ENCODE peak calls at places on chromosomes 12 and 14, in four cellular contexts. One of them, this sample, is unnamed.

GRCh38 chr14:21275261-21275858 is 4.5 kb upstream of the RPGRIP1 start:
- DNase-seq in CD8-positive, alpha-beta memory T cell: no peak
- DNase-seq in tibial artery: no peak
- DNase-seq in naive thymus-derived CD4-positive, alpha-beta T cell: no peak
- DNase-seq in this sample: no peak

GRCh38 chr12:2615665-2616387 is 178.9 kb upstream of the FKBP4 start:
- DNase-seq in CD8-positive, alpha-beta memory T cell: no peak
- DNase-seq in tibial artery: no peak
- DNase-seq in naive thymus-derived CD4-positive, alpha-beta T cell: no peak
- DNase-seq in this sample: no peak

GRCh38 chr14:20356422-20356821 is 13.0 kb downstream of the PARP2 start:
- DNase-seq in CD8-positive, alpha-beta memory T cell: no peak
- DNase-seq in tibial artery: no peak
- DNase-seq in naive thymus-derived CD4-positive, alpha-beta T cell: no peak
- DNase-seq in this sample: no peak

GRCh38 chr12:120381752-120382419 is 12.9 kb upstream of the MSI1 start:
- DNase-seq in CD8-positive, alpha-beta memory T cell: no peak
- DNase-seq in tibial artery: no peak
- DNase-seq in naive thymus-derived CD4-positive, alpha-beta T cell: no peak
- DNase-seq in this sample: no peak

GRCh38 chr14:96039633-96040311 is 610 bp downstream of the C14orf132 start:
- DNase-seq in CD8-positive, alpha-beta memory T cell: no peak
- DNase-seq in tibial artery: peak
- DNase-seq in naive thymus-derived CD4-positive, alpha-beta T cell: peak
- DNase-seq in this sample: no peak

GRCh38 chr12:21149849-21150248 is 18.9 kb downstream of the SLCO1B1 start:
- DNase-seq in CD8-positive, alpha-beta memory T cell: no peak
- DNase-seq in tibial artery: no peak
- DNase-seq in naive thymus-derived CD4-positive, alpha-beta T cell: no peak
- DNase-seq in this sample: no peak

GRCh38 chr12:1929985-1930815 is 11.7 kb upstream of the CACNA2D4 start:
- DNase-seq in CD8-positive, alpha-beta memory T cell: no peak
- DNase-seq in tibial artery: no peak
- DNase-seq in naive thymus-derived CD4-positive, alpha-beta T cell: no peak
- DNase-seq in this sample: no peak

GRCh38 chr12:124428136-124428791 is 133.4 kb downstream of the RFLNA start:
- DNase-seq in CD8-positive, alpha-beta memory T cell: no peak
- DNase-seq in tibial artery: no peak
- DNase-seq in naive thymus-derived CD4-positive, alpha-beta T cell: no peak
- DNase-seq in this sample: no peak

GRCh38 chr12:18723752-18724151 is 14.1 kb downstream of the PLCZ1 start:
- DNase-seq in CD8-positive, alpha-beta memory T cell: no peak
- DNase-seq in tibial artery: no peak
- DNase-seq in naive thymus-derived CD4-positive, alpha-beta T cell: no peak
- DNase-seq in this sample: no peak

GRCh38 chr12:57456145-57456700 is 1.1 kb downstream of the INHBE start:
- DNase-seq in CD8-positive, alpha-beta memory T cell: no peak
- DNase-seq in tibial artery: no peak
- DNase-seq in naive thymus-derived CD4-positive, alpha-beta T cell: peak
- DNase-seq in this sample: peak

GRCh38 chr12:111942557-111942956 is 70.4 kb downstream of the TMEM116 start:
- DNase-seq in CD8-positive, alpha-beta memory T cell: no peak
- DNase-seq in tibial artery: no peak
- DNase-seq in naive thymus-derived CD4-positive, alpha-beta T cell: no peak
- DNase-seq in this sample: no peak

GRCh38 chr12:28130625-28131598 is 59.3 kb upstream of the CCDC91 start:
- DNase-seq in CD8-positive, alpha-beta memory T cell: no peak
- DNase-seq in tibial artery: peak
- DNase-seq in naive thymus-derived CD4-positive, alpha-beta T cell: no peak
- DNase-seq in this sample: no peak

GRCh38 chr12:62426095-62426488 is 40.5 kb upstream of the MON2 start:
- DNase-seq in CD8-positive, alpha-beta memory T cell: no peak
- DNase-seq in tibial artery: no peak
- DNase-seq in naive thymus-derived CD4-positive, alpha-beta T cell: no peak
- DNase-seq in this sample: no peak

GRCh38 chr12:127416796-127417195 is 850.2 kb upstream of the TMEM132C start:
- DNase-seq in CD8-positive, alpha-beta memory T cell: no peak
- DNase-seq in tibial artery: no peak
- DNase-seq in naive thymus-derived CD4-positive, alpha-beta T cell: no peak
- DNase-seq in this sample: no peak

GRCh38 chr12:121295746-121296617 is 527 bp downstream of the CAMKK2 start:
- DNase-seq in CD8-positive, alpha-beta memory T cell: peak
- DNase-seq in tibial artery: no peak
- DNase-seq in naive thymus-derived CD4-positive, alpha-beta T cell: no peak
- DNase-seq in this sample: peak

GRCh38 chr12:127455347-127456265 is 811.4 kb upstream of the TMEM132C start:
- DNase-seq in CD8-positive, alpha-beta memory T cell: no peak
- DNase-seq in tibial artery: no peak
- DNase-seq in naive thymus-derived CD4-positive, alpha-beta T cell: no peak
- DNase-seq in this sample: no peak

GRCh38 chr14:77007975-77008421 is 20.5 kb downstream of the IRF2BPL start:
- DNase-seq in CD8-positive, alpha-beta memory T cell: no peak
- DNase-seq in tibial artery: peak
- DNase-seq in naive thymus-derived CD4-positive, alpha-beta T cell: no peak
- DNase-seq in this sample: no peak

GRCh38 chr12:92295523-92295922 is 149.9 kb upstream of the BTG1 start:
- DNase-seq in CD8-positive, alpha-beta memory T cell: no peak
- DNase-seq in tibial artery: no peak
- DNase-seq in naive thymus-derived CD4-positive, alpha-beta T cell: no peak
- DNase-seq in this sample: no peak

GRCh38 chr12:20950248-20950647 is 139.7 kb downstream of the SLCO1B3 start:
- DNase-seq in CD8-positive, alpha-beta memory T cell: no peak
- DNase-seq in tibial artery: no peak
- DNase-seq in naive thymus-derived CD4-positive, alpha-beta T cell: no peak
- DNase-seq in this sample: no peak

GRCh38 chr14:80310950-80311349 is 99.6 kb upstream of the DIO2 start:
- DNase-seq in CD8-positive, alpha-beta memory T cell: no peak
- DNase-seq in tibial artery: no peak
- DNase-seq in naive thymus-derived CD4-positive, alpha-beta T cell: no peak
- DNase-seq in this sample: no peak

GRCh38 chr12:77954156-77954555 is 123.5 kb downstream of the NAV3 start:
- DNase-seq in CD8-positive, alpha-beta memory T cell: no peak
- DNase-seq in tibial artery: no peak
- DNase-seq in naive thymus-derived CD4-positive, alpha-beta T cell: no peak
- DNase-seq in this sample: no peak

GRCh38 chr12:26798013-26798412 is 35.0 kb downstream of the ITPR2 start:
- DNase-seq in CD8-positive, alpha-beta memory T cell: no peak
- DNase-seq in tibial artery: no peak
- DNase-seq in naive thymus-derived CD4-positive, alpha-beta T cell: no peak
- DNase-seq in this sample: no peak

GRCh38 chr12:1592444-1593231 is 1.7 kb downstream of the FBXL14 start:
- DNase-seq in CD8-positive, alpha-beta memory T cell: peak
- DNase-seq in tibial artery: no peak
- DNase-seq in naive thymus-derived CD4-positive, alpha-beta T cell: peak
- DNase-seq in this sample: peak

GRCh38 chr12:29521951-29522350 is 24.5 kb upstream of the OVCH1 start:
- DNase-seq in CD8-positive, alpha-beta memory T cell: no peak
- DNase-seq in tibial artery: no peak
- DNase-seq in naive thymus-derived CD4-positive, alpha-beta T cell: no peak
- DNase-seq in this sample: no peak

GRCh38 chr12:40209886-40210285 is 14.9 kb upstream of the LRRK2 start:
- DNase-seq in CD8-positive, alpha-beta memory T cell: no peak
- DNase-seq in tibial artery: no peak
- DNase-seq in naive thymus-derived CD4-positive, alpha-beta T cell: no peak
- DNase-seq in this sample: no peak

GRCh38 chr12:90502070-90502469 is 452.9 kb downstream of the CCER1 start:
- DNase-seq in CD8-positive, alpha-beta memory T cell: no peak
- DNase-seq in tibial artery: no peak
- DNase-seq in naive thymus-derived CD4-positive, alpha-beta T cell: no peak
- DNase-seq in this sample: no peak

GRCh38 chr12:130916251-130916911 is 37.3 kb upstream of the ADGRD1 start:
- DNase-seq in CD8-positive, alpha-beta memory T cell: no peak
- DNase-seq in tibial artery: peak
- DNase-seq in naive thymus-derived CD4-positive, alpha-beta T cell: no peak
- DNase-seq in this sample: no peak

GRCh38 chr14:95679995-95680735 is 6.1 kb upstream of the TCL1B start:
- DNase-seq in CD8-positive, alpha-beta memory T cell: no peak
- DNase-seq in tibial artery: no peak
- DNase-seq in naive thymus-derived CD4-positive, alpha-beta T cell: no peak
- DNase-seq in this sample: no peak

GRCh38 chr14:94037954-94038353 is 11.8 kb downstream of the OTUB2 start:
- DNase-seq in CD8-positive, alpha-beta memory T cell: no peak
- DNase-seq in tibial artery: no peak
- DNase-seq in naive thymus-derived CD4-positive, alpha-beta T cell: no peak
- DNase-seq in this sample: no peak

GRCh38 chr12:79561401-79562132 is 129.2 kb downstream of the PAWR start:
- DNase-seq in CD8-positive, alpha-beta memory T cell: no peak
- DNase-seq in tibial artery: no peak
- DNase-seq in naive thymus-derived CD4-positive, alpha-beta T cell: no peak
- DNase-seq in this sample: no peak

GRCh38 chr12:53806689-53807088 is 54.9 kb upstream of the CISTR start:
- DNase-seq in CD8-positive, alpha-beta memory T cell: no peak
- DNase-seq in tibial artery: no peak
- DNase-seq in naive thymus-derived CD4-positive, alpha-beta T cell: no peak
- DNase-seq in this sample: no peak

GRCh38 chr14:35032562-35032961 is 13.5 kb upstream of the FAM177A1 start:
- DNase-seq in CD8-positive, alpha-beta memory T cell: no peak
- DNase-seq in tibial artery: no peak
- DNase-seq in naive thymus-derived CD4-positive, alpha-beta T cell: no peak
- DNase-seq in this sample: no peak

GRCh38 chr12:14058717-14059116 is 77.3 kb upstream of the GRIN2B start:
- DNase-seq in CD8-positive, alpha-beta memory T cell: no peak
- DNase-seq in tibial artery: no peak
- DNase-seq in naive thymus-derived CD4-positive, alpha-beta T cell: no peak
- DNase-seq in this sample: no peak

DNA sequence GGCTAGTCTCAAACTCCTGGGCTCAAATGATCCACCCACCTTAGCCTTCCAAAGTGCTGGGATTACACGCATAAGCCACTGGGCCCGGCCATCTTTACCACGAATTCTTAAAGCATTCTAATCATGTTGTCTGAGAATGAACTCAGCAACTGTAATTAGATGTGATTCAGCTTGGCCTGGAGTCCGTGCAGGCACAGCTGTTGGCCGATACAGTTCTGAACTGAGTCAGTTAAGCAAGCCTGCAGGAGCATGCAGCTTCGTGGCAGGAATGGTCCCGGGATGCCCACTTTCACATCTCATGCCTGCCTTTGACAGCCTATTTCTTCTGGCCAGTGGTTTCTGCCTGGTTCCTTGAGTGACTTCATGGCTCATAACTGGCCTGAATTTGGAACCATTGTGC is 194.1 kb downstream of the ANO6 start:
- DNase-seq in CD8-positive, alpha-beta memory T cell: no peak
- DNase-seq in tibial artery: peak
- DNase-seq in naive thymus-derived CD4-positive, alpha-beta T cell: no peak
- DNase-seq in this sample: no peak
- H3K27ac ChIP-seq in CD8-positive, alpha-beta memory T cell: no peak
- H3K27ac ChIP-seq in tibial artery: no peak
- H3K27ac ChIP-seq in naive thymus-derived CD4-positive, alpha-beta T cell: no peak
- H3K27ac ChIP-seq in this sample: no peak

GRCh38 chr12:52496054-52496453 is 3.0 kb upstream of the KRT6A start:
- DNase-seq in CD8-positive, alpha-beta memory T cell: no peak
- DNase-seq in tibial artery: no peak
- DNase-seq in naive thymus-derived CD4-positive, alpha-beta T cell: no peak
- DNase-seq in this sample: no peak
- H3K27ac ChIP-seq in CD8-positive, alpha-beta memory T cell: no peak
- H3K27ac ChIP-seq in tibial artery: no peak
- H3K27ac ChIP-seq in naive thymus-derived CD4-positive, alpha-beta T cell: no peak
- H3K27ac ChIP-seq in this sample: no peak

GRCh38 chr12:110038741-110039084 is 9.6 kb downstream of the C12orf76 start:
- DNase-seq in CD8-positive, alpha-beta memory T cell: no peak
- DNase-seq in tibial artery: no peak
- DNase-seq in naive thymus-derived CD4-positive, alpha-beta T cell: no peak
- DNase-seq in this sample: no peak
- H3K27ac ChIP-seq in CD8-positive, alpha-beta memory T cell: no peak
- H3K27ac ChIP-seq in tibial artery: peak
- H3K27ac ChIP-seq in naive thymus-derived CD4-positive, alpha-beta T cell: peak
- H3K27ac ChIP-seq in this sample: peak

GRCh38 chr12:24901975-24902461 is 46.9 kb downstream of the BCAT1 start:
- DNase-seq in CD8-positive, alpha-beta memory T cell: no peak
- DNase-seq in tibial artery: no peak
- DNase-seq in naive thymus-derived CD4-positive, alpha-beta T cell: no peak
- DNase-seq in this sample: no peak

GRCh38 chr12:24905431-24905830 is 43.5 kb downstream of the BCAT1 start:
- DNase-seq in CD8-positive, alpha-beta memory T cell: no peak
- DNase-seq in tibial artery: no peak
- DNase-seq in naive thymus-derived CD4-positive, alpha-beta T cell: no peak
- DNase-seq in this sample: no peak

GRCh38 chr12:24902521-24903304 is 46.2 kb downstream of the BCAT1 start:
- DNase-seq in CD8-positive, alpha-beta memory T cell: no peak
- DNase-seq in tibial artery: no peak
- DNase-seq in naive thymus-derived CD4-positive, alpha-beta T cell: no peak
- DNase-seq in this sample: peak

GRCh38 chr12:24904871-24905270 is 44.0 kb downstream of the BCAT1 start:
- DNase-seq in CD8-positive, alpha-beta memory T cell: no peak
- DNase-seq in tibial artery: no peak
- DNase-seq in naive thymus-derived CD4-positive, alpha-beta T cell: no peak
- DNase-seq in this sample: no peak

DNA sequence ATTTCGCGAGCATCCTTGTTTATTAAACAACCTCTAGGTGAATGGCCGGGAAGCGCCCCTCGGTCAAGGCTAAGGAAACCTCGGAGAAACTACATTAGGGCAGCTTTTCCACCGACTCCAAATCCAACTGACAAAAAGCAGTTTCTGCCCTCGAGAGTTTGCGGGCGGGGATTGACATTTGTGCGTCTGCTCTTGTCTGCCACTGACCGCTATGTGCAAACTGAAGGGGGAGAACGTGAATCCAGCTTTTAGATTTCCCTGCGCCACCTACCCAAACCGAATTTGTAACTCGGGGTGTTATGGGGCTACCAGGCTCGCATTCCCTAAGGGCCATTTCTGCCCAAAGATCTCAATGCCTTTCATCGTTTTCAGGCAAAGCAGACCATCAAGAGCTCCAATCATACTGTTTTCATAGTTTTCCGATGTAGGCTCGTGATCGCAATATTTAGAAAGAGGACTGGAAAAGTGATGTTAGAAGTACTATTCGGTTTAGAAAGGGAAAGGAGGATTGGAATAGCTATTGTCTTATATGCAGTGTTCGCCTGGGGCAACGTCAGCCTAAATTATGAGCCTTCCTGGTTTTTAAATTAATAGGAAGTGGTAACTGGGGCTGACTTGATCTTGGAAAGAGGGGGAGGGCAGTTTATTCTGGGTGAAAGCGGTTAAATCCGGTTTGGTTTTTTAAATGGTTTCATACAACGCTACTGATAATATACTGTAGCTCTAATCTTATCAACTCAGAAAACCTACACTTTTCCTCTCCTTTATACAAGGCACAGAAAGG is 45.4 kb downstream of the BCAT1 start:
- DNase-seq in CD8-positive, alpha-beta memory T cell: no peak
- DNase-seq in tibial artery: peak
- DNase-seq in naive thymus-derived CD4-positive, alpha-beta T cell: no peak
- DNase-seq in this sample: no peak
- H3K27ac ChIP-seq in CD8-positive, alpha-beta memory T cell: no peak
- H3K27ac ChIP-seq in tibial artery: peak
- H3K27ac ChIP-seq in naive thymus-derived CD4-positive, alpha-beta T cell: no peak
- H3K27ac ChIP-seq in this sample: no peak

GRCh38 chr14:70731447-70732239 is 77.7 kb downstream of the MAP3K9 start:
- DNase-seq in CD8-positive, alpha-beta memory T cell: no peak
- DNase-seq in tibial artery: no peak
- DNase-seq in naive thymus-derived CD4-positive, alpha-beta T cell: no peak
- DNase-seq in this sample: no peak
- H3K27ac ChIP-seq in CD8-positive, alpha-beta memory T cell: no peak
- H3K27ac ChIP-seq in tibial artery: no peak
- H3K27ac ChIP-seq in naive thymus-derived CD4-positive, alpha-beta T cell: no peak
- H3K27ac ChIP-seq in this sample: no peak